ENCODE peak calls at places on chromosomes 7 and 10, in four cellular contexts. Q is AG04449, N is kidney epithelial cell, H is right lobe of liver. L is an unnamed sample.

GRCh38 chr10:75460059-75460458 is 28.6 kb downstream of the LRMDA start:
- DNase-seq in Q (no peak), N (no peak), H (no peak), L (no peak)

GRCh38 chr7:42494199-42494710 is 257.2 kb upstream of the GLI3 start:
- DNase-seq in H (no peak), Q (no peak), N (no peak), L (no peak)

GRCh38 chr10:121205625-121206024 is 354.5 kb downstream of the WDR11 start:
- DNase-seq in H (no peak), Q (no peak), N (no peak), L (no peak)

GRCh38 chr10:48765527-48765926 is 80.9 kb downstream of the WDFY4 start:
- DNase-seq in H (no peak), Q (no peak), N (no peak), L (no peak)

GRCh38 chr10:72796042-72796441 is 97.5 kb upstream of the OIT3 start:
- DNase-seq in H (no peak), Q (no peak), N (no peak), L (no peak)

GRCh38 chr7:2032030-2032875 is 200.5 kb downstream of the MAD1L1 start:
- DNase-seq in H (no peak), Q (no peak), N (no peak), L (no peak)

GRCh38 chr10:69051710-69052487 is 36.0 kb upstream of the SRGN start:
- DNase-seq in Q (no peak), N (no peak), H (no peak), L (no peak)

GRCh38 chr7:116710764-116711452 is 38.9 kb downstream of the MET start:
- DNase-seq in N (no peak), H (no peak), Q (no peak), L (no peak)

GRCh38 chr10:81248846-81249245 is 626.1 kb upstream of the NRG3 start:
- DNase-seq in Q (no peak), H (no peak), N (peak), L (no peak)

GRCh38 chr7:112205348-112206237 is 606 bp downstream of the DOCK4 start:
- DNase-seq in Q (no peak), N (no peak), H (peak), L (no peak)

GRCh38 chr7:56007167-56007652 is 42.8 kb downstream of the NIPSNAP2 start:
- DNase-seq in Q (no peak), N (no peak), H (no peak), L (no peak)

GRCh38 chr7:24572421-24573007 is 738 bp upstream of the PALS2 start:
- DNase-seq in H (peak), Q (no peak), N (peak), L (no peak)

GRCh38 chr10:36712695-36713094 is 412.7 kb upstream of the ANKRD30A start:
- DNase-seq in H (no peak), N (no peak), Q (no peak), L (no peak)

GRCh38 chr10:72259491-72260214 is 14.1 kb upstream of the DDIT4 start:
- DNase-seq in H (peak), Q (no peak), N (no peak), L (no peak)

GRCh38 chr7:47080816-47081215 is 501.1 kb downstream of the TNS3 start:
- DNase-seq in H (no peak), N (no peak), Q (no peak), L (no peak)

GRCh38 chr10:83542774-83543291 is 596.5 kb upstream of the GHITM start:
- DNase-seq in H (no peak), Q (no peak), N (peak), L (no peak)

GRCh38 chr7:103988468-103989199 is 824 bp downstream of the RELN start:
- DNase-seq in Q (no peak), N (no peak), H (no peak), L (no peak)

GRCh38 chr7:2237109-2237602 is 4.4 kb upstream of the MAD1L1 start:
- DNase-seq in H (no peak), N (no peak), Q (no peak), L (no peak)

GRCh38 chr10:131806646-131807317 is 94.0 kb upstream of the PPP2R2D start:
- DNase-seq in Q (no peak), H (peak), N (no peak), L (no peak)

GRCh38 chr7:1748076-1748750 is 78.1 kb downstream of the ELFN1 start:
- DNase-seq in N (no peak), Q (no peak), H (no peak), L (no peak)

GRCh38 chr7:92835851-92836488 is 403 bp downstream of the CDK6 start:
- DNase-seq in N (no peak), Q (no peak), H (peak), L (no peak)

GRCh38 chr7:11069591-11069990 is 95.9 kb downstream of the PHF14 start:
- DNase-seq in H (no peak), N (no peak), Q (no peak), L (no peak)

GRCh38 chr7:7693881-7694280 is 24.5 kb downstream of the RPA3 start:
- DNase-seq in N (peak), Q (peak), H (no peak), L (peak)

GRCh38 chr7:11355571-11355970 is 381.9 kb downstream of the PHF14 start:
- DNase-seq in Q (no peak), H (no peak), N (no peak), L (peak)

GRCh38 chr10:102644646-102645387 is 538 bp downstream of the TRIM8 start:
- DNase-seq in Q (no peak), H (peak), N (no peak), L (no peak)

GRCh38 chr7:119219663-119220062 is 995.2 kb downstream of the ANKRD7 start:
- DNase-seq in Q (no peak), H (no peak), N (no peak), L (no peak)

GRCh38 chr10:119595134-119595714 is 1.5 kb downstream of the TIAL1 start:
- DNase-seq in H (no peak), Q (no peak), N (peak), L (no peak)

GRCh38 chr10:92848441-92849233 is at the start of gene EXOC6:
- DNase-seq in N (peak), H (peak), Q (no peak), L (no peak)
- TF ChIP-seq CTCF in N (no peak), H (peak), Q (peak), L (no peak)

DNA sequence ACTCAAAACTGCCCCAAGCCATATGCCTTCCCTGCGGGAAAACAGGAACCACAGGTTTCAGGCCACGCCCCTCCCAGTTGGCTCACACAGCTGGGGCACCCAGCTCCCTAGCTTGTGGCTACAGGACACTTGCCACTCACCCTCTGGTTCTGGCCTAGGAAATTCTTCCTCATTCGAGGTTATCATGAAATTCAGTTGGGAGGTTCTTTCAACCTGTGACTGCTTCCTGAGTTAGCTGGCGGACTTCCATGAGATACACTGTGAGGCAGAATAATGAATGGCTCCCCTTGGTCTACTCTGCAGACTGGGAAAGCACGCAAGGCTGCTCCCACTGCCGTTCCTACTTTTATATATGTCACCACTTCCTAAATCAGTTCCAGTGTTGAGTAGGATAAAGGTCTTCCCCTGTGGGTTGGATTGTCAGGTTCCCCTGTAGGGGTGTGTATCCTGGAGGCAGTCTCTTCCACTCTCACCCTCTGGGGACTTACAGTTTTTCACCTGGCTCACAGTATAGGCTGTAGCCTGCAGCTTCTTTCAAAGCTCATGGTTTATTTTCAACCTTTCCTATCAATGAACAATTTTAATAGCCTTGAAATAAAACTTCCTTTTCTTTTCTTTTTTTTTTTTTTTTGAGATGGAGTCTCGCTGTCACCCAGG is 37.0 kb downstream of the GPR22 start:
- DNase-seq in H (peak), N (peak), Q (no peak), L (no peak)
- H3K4me3 ChIP-seq in H (no peak), N (no peak), Q (no peak), L (no peak)

GRCh38 chr7:81770823-81771222 is 976 bp upstream of the HGF start:
- DNase-seq in Q (no peak), N (no peak), H (no peak), L (no peak)

GRCh38 chr7:81768951-81769778 is 682 bp downstream of the HGF start:
- DNase-seq in H (no peak), N (no peak), Q (no peak), L (no peak)

GRCh38 chr7:81767883-81768282 is 2.0 kb downstream of the HGF start:
- DNase-seq in N (no peak), H (no peak), Q (no peak), L (no peak)

GRCh38 chr7:81774496-81774895 is 4.6 kb upstream of the HGF start:
- DNase-seq in N (no peak), H (no peak), Q (no peak), L (no peak)

GRCh38 chr7:81769891-81770818 is at the start of gene HGF:
- DNase-seq in H (peak), N (no peak), Q (no peak), L (no peak)
- TF ChIP-seq CTCF in H (no peak), N (peak), Q (peak), L (peak)

GRCh38 chr10:97738616-97739015 is 1.7 kb downstream of the ZFYVE27 start:
- DNase-seq in H (no peak), Q (no peak), N (no peak), L (no peak)
- H3K4me3 ChIP-seq in H (no peak), Q (peak), N (no peak), L (peak)

DNA sequence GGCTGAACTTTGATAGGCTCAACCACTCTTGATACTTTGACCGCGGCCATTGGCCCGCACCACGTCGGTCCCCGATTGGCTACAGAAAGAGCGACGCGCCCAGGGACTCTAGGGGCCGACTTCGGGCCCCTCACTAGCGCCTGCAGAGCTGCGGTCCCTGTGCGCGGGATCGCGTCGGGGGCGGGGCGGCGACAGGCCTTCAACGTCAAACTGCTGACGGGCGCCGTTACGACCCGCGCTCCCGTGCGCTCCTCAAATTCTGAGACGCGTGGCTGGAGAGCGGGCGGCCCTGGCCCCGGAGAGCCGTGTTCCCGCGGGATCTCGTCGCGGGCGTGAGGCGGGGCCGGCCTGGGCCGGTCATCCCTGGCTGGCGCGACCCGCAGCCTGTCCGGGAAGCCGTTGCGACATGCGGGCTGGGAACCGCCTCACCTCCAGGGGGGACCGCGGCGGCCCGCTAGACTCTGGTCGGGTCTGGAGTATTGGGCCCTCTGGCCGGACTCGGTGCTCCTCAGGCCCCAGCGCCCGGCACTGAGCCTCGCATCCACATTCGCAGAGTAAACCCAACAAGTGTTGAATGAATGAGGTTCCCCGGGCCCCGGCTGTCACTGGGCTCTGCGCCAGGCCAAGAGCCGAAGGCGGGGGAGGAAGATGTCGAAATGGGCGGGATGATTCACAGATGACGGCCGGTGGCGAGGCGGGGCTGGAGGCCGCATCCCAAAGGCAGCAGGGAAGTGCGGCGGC is 644 bp upstream of the SLC25A28 start:
- DNase-seq in Q (peak), H (peak), N (peak), L (peak)
- TF ChIP-seq CTCF in Q (no peak), H (peak), N (no peak), L (no peak)

DNA sequence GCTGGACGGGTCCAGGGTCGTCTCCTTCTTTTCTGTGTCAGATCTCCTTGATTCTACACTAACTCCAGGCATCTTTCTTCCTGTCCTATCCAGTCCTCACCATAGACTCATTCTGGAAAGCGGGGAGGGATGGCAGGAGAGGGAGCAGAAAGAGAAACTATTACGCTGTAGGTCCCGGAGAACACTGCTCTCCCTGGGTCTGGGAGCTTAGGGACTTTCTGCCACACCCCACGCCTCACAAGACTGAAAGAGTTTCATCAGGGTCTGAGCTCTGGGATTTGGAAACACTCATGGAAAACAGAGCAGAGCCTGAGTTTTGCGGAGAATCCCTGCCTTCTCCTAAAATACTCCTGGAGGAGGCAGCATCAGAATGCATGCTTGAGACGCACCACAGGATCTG is 38.0 kb downstream of the ASB13 start:
- DNase-seq in Q (no peak), N (no peak), H (no peak), L (no peak)
- H3K4me3 ChIP-seq in Q (peak), N (no peak), H (no peak), L (peak)

DNA sequence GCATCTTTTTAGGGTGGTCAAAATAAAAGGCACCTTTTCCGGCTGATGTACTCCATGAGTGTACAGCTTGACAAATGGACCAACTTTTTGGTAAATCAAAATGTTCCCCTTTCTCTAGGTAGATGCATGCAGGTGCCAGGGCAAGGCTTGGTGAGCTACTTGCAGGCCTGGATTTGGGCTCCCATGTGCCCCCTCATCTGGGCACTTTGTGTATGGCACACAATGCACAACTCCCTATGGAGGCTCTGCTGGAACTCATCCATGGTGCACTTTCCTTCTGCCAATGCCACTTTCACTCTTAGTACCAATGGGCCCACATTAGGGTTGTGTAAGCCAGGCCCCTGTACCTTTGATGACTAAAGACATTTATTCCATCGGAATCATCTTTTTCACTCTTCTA is 300.8 kb downstream of the SDHAF3 start:
- DNase-seq in N (no peak), Q (no peak), H (no peak), L (no peak)
- TF ChIP-seq CTCF in N (no peak), Q (no peak), H (no peak), L (no peak)

GRCh38 chr7:141976524-141977245 is 3.1 kb upstream of the TAS2R38 start:
- DNase-seq in H (no peak), Q (no peak), N (no peak), L (no peak)
- H3K4me3 ChIP-seq in H (no peak), Q (no peak), N (no peak), L (peak)